ENCODE peak calls at places on chromosomes 1 and 21, in four cellular contexts. K is CD8-positive, alpha-beta T cell; I is psoas muscle; Q is kidney tubule cell. X is an unnamed sample.

GRCh38 chr1:226034482-226034881 is 28.0 kb upstream of the H3-3A start:
- DNase-seq in Q (no peak), I (peak; percentile 87), K (no peak), X (peak; percentile 74)

GRCh38 chr1:8970870-8971337 is 25.2 kb downstream of the CA6 start:
- DNase-seq in K (peak; percentile 62), Q (no peak), I (no peak), X (no peak)

GRCh38 chr1:41289196-41289595 is 47.1 kb upstream of the SCMH1 start:
- DNase-seq in Q (no peak), K (no peak), I (no peak), X (no peak)

GRCh38 chr1:183043254-183043653 is 20.0 kb downstream of the LAMC1 start:
- DNase-seq in K (no peak), Q (no peak), I (no peak), X (no peak)

GRCh38 chr1:177948336-177948972 is 21.4 kb downstream of the SEC16B start:
- DNase-seq in Q (peak; percentile 69), K (no peak), I (peak; percentile 58), X (peak; percentile 58)

GRCh38 chr1:170461362-170461761 is 70.6 kb upstream of the GORAB start:
- DNase-seq in K (no peak), I (no peak), Q (no peak), X (no peak)

GRCh38 chr1:38029081-38029681 is 16.6 kb downstream of the UTP11 start:
- DNase-seq in I (peak; percentile 75), K (no peak), Q (no peak), X (no peak)

GRCh38 chr1:243596441-243597183 is 253.4 kb downstream of the AKT3 start:
- DNase-seq in Q (peak; percentile 85), K (peak; percentile 33), I (no peak), X (peak; percentile 92)

GRCh38 chr1:189499736-189500135 is 977.9 kb downstream of the BRINP3 start:
- DNase-seq in I (no peak), K (no peak), Q (peak; percentile 4), X (no peak)

GRCh38 chr1:59504281-59504680 is 207.4 kb downstream of the FGGY start:
- DNase-seq in Q (no peak), K (no peak), I (no peak), X (no peak)

GRCh38 chr1:53163291-53163768 is 20.9 kb upstream of the SLC1A7 start:
- DNase-seq in Q (no peak), K (no peak), I (no peak), X (no peak)

GRCh38 chr1:234925440-234926251 is 203.0 kb downstream of the TOMM20 start:
- DNase-seq in K (no peak), Q (peak; percentile 100), I (no peak), X (peak; percentile 99)

GRCh38 chr1:54107131-54107530 is 45.7 kb downstream of the CDCP2 start:
- DNase-seq in K (no peak), I (no peak), Q (peak; percentile 11), X (no peak)

GRCh38 chr1:172960454-172961208 is 90.1 kb downstream of the TNFSF18 start:
- DNase-seq in I (no peak), K (no peak), Q (peak; percentile 59), X (no peak)

GRCh38 chr1:214022810-214023425 is 35.1 kb downstream of the PROX1 start:
- DNase-seq in K (no peak), Q (no peak), I (no peak), X (peak; percentile 18)

GRCh38 chr1:113226118-113226517 is 153.1 kb downstream of the LRIG2 start:
- DNase-seq in Q (no peak), I (no peak), K (no peak), X (no peak)

GRCh38 chr1:192263436-192263835 is 53.4 kb upstream of the RGS21 start:
- DNase-seq in Q (peak; percentile 43), K (no peak), I (no peak), X (peak; percentile 46)

GRCh38 chr1:227756172-227756959 is 21.1 kb downstream of the SNAP47 start:
- DNase-seq in K (no peak), Q (no peak), I (peak; percentile 57), X (no peak)

GRCh38 chr1:41898191-41898713 is 20.5 kb downstream of the HIVEP3 start:
- DNase-seq in K (peak; percentile 90), I (no peak), Q (peak; percentile 70), X (no peak)

GRCh38 chr21:39074508-39074907 is 108.7 kb downstream of the PSMG1 start:
- DNase-seq in Q (no peak), I (no peak), K (no peak), X (no peak)

GRCh38 chr1:23215291-23215690 is 2.0 kb downstream of the HTR1D start:
- DNase-seq in K (no peak), Q (no peak), I (no peak), X (no peak)

GRCh38 chr1:231581859-231582258 is 44.7 kb upstream of the DISC1 start:
- DNase-seq in I (no peak), K (no peak), Q (no peak), X (no peak)

GRCh38 chr1:41709873-41710272 is 208.8 kb downstream of the HIVEP3 start:
- DNase-seq in Q (no peak), I (no peak), K (no peak), X (no peak)

GRCh38 chr1:174812656-174813055 is 187.1 kb upstream of the CACYBP start:
- DNase-seq in K (no peak), Q (peak; percentile 39), I (no peak), X (no peak)

GRCh38 chr1:216531308-216532239 is 108.3 kb upstream of the USH2A start:
- DNase-seq in K (no peak), I (no peak), Q (peak; percentile 40), X (peak; percentile 5)

GRCh38 chr1:118783095-118783758 is 204.9 kb downstream of the TBX15 start:
- DNase-seq in Q (peak; percentile 32), I (no peak), K (no peak), X (no peak)

GRCh38 chr1:88608139-88608943 is 75.7 kb upstream of the PKN2 start:
- DNase-seq in I (no peak), Q (peak; percentile 50), K (no peak), X (peak; percentile 28)

GRCh38 chr1:23577056-23577985 is 18.0 kb upstream of the ID3 start:
- DNase-seq in I (no peak), K (no peak), Q (peak; percentile 81), X (peak; percentile 69)

GRCh38 chr21:34670962-34671348 is 2.2 kb downstream of the CLIC6 start:
- DNase-seq in K (no peak), Q (peak; percentile 12), I (no peak), X (no peak)

GRCh38 chr1:45569962-45570581 is 13.8 kb upstream of the NASP start:
- DNase-seq in Q (peak; percentile 76), I (peak; percentile 78), K (peak; percentile 65), X (peak; percentile 62)

X was measured in mammary epithelial cell.